ENCODE peak calls at places on chromosomes 12 and 14, in seven cellular contexts. B is hepatocyte, L is OCI-LY7, F is GM23248, M is HCT116, H is SK-N-SH, A is GM23338. K is an unnamed sample.
A peak's percentile ranks its signal among the peaks of the same experiment; 100 is the strongest.

GRCh38 chr12:117151195-117152031 is 38.9 kb downstream of the FBXO21 start:
- DNase-seq in B (peak; percentile 77), L (peak; percentile 27), F (peak; percentile 67), M (peak; percentile 35), H (peak; percentile 68), A (peak; percentile 93), K (peak; percentile 34)

GRCh38 chr14:26841361-26841760 is 243.5 kb upstream of the NOVA1 start:
- DNase-seq in B (peak; percentile 9), L (no peak), F (peak; percentile 47), M (no peak), H (no peak), A (no peak), K (peak; percentile 45)

GRCh38 chr14:32087173-32087861 is 10.2 kb downstream of the ARHGAP5 start:
- DNase-seq in B (peak; percentile 16), L (no peak), F (peak; percentile 50), M (peak; percentile 83), H (no peak), A (peak; percentile 73), K (peak; percentile 73)

GRCh38 chr12:100138048-100138907 is 4.4 kb downstream of the BLTP3B start:
- DNase-seq in B (no peak), L (peak; percentile 59), F (peak; percentile 52), M (no peak), H (no peak), A (no peak), K (peak; percentile 45)

GRCh38 chr14:104319489-104320241 is 181.3 kb downstream of the KIF26A start:
- DNase-seq in B (no peak), L (no peak), F (no peak), M (no peak), H (no peak), A (no peak), K (no peak)

GRCh38 chr14:53946071-53946403 is 10.6 kb downstream of the BMP4 start:
- DNase-seq in B (no peak), L (no peak), F (no peak), M (no peak), H (no peak), A (no peak), K (no peak)

GRCh38 chr12:107884769-107885694 is 110.5 kb downstream of the ASCL4 start:
- DNase-seq in B (peak; percentile 87), L (peak; percentile 68), F (peak; percentile 79), M (peak; percentile 41), H (peak; percentile 74), A (peak; percentile 84), K (peak; percentile 72)

GRCh38 chr12:34294671-34295365 is 272.5 kb downstream of the ALG10 start:
- DNase-seq in B (no peak), L (no peak), F (no peak), M (no peak), H (no peak), A (no peak), K (no peak)

GRCh38 chr14:84042992-84043391 is 1487.0 kb upstream of the FLRT2 start:
- DNase-seq in B (no peak), L (no peak), F (no peak), M (no peak), H (no peak), A (no peak), K (no peak)

GRCh38 chr14:26204954-26205479 is 392.8 kb downstream of the NOVA1 start:
- DNase-seq in B (peak; percentile 33), L (no peak), F (peak; percentile 40), M (no peak), H (peak; percentile 7), A (peak; percentile 71), K (no peak)

GRCh38 chr12:10221846-10222245 is 9.2 kb downstream of the GABARAPL1 start:
- DNase-seq in B (no peak), L (no peak), F (no peak), M (no peak), H (no peak), A (no peak), K (no peak)

GRCh38 chr12:10227648-10228047 is 15.0 kb downstream of the GABARAPL1 start:
- DNase-seq in B (no peak), L (peak; percentile 92), F (no peak), M (no peak), H (no peak), A (no peak), K (no peak)

GRCh38 chr12:10226086-10226485 is 13.4 kb downstream of the GABARAPL1 start:
- DNase-seq in B (no peak), L (no peak), F (no peak), M (no peak), H (no peak), A (no peak), K (no peak)

GRCh38 chr12:10223208-10223607 is 10.5 kb downstream of the GABARAPL1 start:
- DNase-seq in B (no peak), L (no peak), F (no peak), M (no peak), H (no peak), A (no peak), K (no peak)

GRCh38 chr12:10226740-10227139 is 14.1 kb downstream of the GABARAPL1 start:
- DNase-seq in B (no peak), L (no peak), F (no peak), M (no peak), H (no peak), A (no peak), K (no peak)
- H3K4me3 ChIP-seq in B (no peak overlapping the region), L (peak overlapping the region; percentile 54), F (no peak overlapping the region), M (no peak overlapping the region), H (no peak overlapping the region), A (no peak overlapping the region), K (no peak overlapping the region)

DNA sequence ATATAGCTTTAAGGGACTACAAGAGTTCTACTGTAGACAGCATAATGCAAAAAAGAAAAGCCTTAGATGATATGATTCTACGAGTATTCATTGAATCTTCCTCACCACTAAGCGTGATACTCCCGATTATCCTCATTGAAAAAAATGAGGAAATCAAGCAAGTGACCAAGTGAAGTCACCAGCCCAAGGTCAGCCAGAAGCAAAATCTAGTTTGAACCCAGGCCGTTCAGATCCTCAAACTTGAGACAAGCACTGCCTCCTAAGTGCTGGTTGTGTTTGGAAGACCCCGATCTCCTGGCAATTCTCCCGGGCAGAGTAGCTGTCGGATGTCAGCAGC is 834 bp downstream of the GIT2 start:
- DNase-seq in B (no peak), L (no peak), F (peak; percentile 29), M (no peak), H (no peak), A (no peak), K (no peak)
- TF ChIP-seq EZH2phosphoT487 in B (no peak), L (no peak), F (no peak), M (no peak), H (no peak), A (no peak), K (no peak)

GRCh38 chr12:52026267-52026666 is 19.5 kb downstream of the TAMALIN start:
- DNase-seq in B (no peak), L (no peak), F (no peak), M (no peak), H (no peak), A (no peak), K (no peak)
- H3K4me3 ChIP-seq in B (no peak overlapping the region), L (peak overlapping the region; percentile 53), F (no peak overlapping the region), M (no peak overlapping the region), H (no peak overlapping the region), A (peak overlapping the region; percentile 48), K (peak overlapping the region; percentile 64)

GRCh38 chr14:89654998-89655397 is 238.0 kb upstream of the FOXN3 start:
- DNase-seq in B (no peak), L (no peak), F (no peak), M (no peak), H (no peak), A (no peak), K (no peak)
- TF ChIP-seq EZH2phosphoT487 in B (no peak), L (no peak), F (no peak), M (no peak), H (no peak), A (no peak), K (no peak)